ENCODE peak calls at places on chromosomes 1 and 21, in four cellular contexts. One of them, this sample, is unnamed.

GRCh38 chr1:76390451-76390850 is 315.9 kb downstream of the ST6GALNAC3 start:
- DNase-seq in mesothelial cell of epicardium: no peak
- DNase-seq in GM13976: no peak
- DNase-seq in activated naive CD8-positive, alpha-beta T cell treated with anti-CD3 and anti-CD28 coated beads for 36 hours: no peak
- DNase-seq in this sample: no peak

GRCh38 chr1:186099362-186100064 is 275.5 kb downstream of the TPR start:
- DNase-seq in mesothelial cell of epicardium: no peak
- DNase-seq in GM13976: no peak
- DNase-seq in activated naive CD8-positive, alpha-beta T cell treated with anti-CD3 and anti-CD28 coated beads for 36 hours: no peak
- DNase-seq in this sample: no peak

GRCh38 chr21:45850181-45850580 is 131.4 kb upstream of the COL6A1 start:
- DNase-seq in mesothelial cell of epicardium: no peak
- DNase-seq in GM13976: no peak
- DNase-seq in activated naive CD8-positive, alpha-beta T cell treated with anti-CD3 and anti-CD28 coated beads for 36 hours: no peak
- DNase-seq in this sample: no peak

GRCh38 chr1:17372955-17373354 is 959 bp downstream of the PADI6 start:
- DNase-seq in mesothelial cell of epicardium: no peak
- DNase-seq in GM13976: no peak
- DNase-seq in activated naive CD8-positive, alpha-beta T cell treated with anti-CD3 and anti-CD28 coated beads for 36 hours: no peak
- DNase-seq in this sample: no peak

GRCh38 chr1:17137441-17137840 is 18.2 kb upstream of the PADI2 start:
- DNase-seq in mesothelial cell of epicardium: no peak
- DNase-seq in GM13976: no peak
- DNase-seq in activated naive CD8-positive, alpha-beta T cell treated with anti-CD3 and anti-CD28 coated beads for 36 hours: no peak
- DNase-seq in this sample: no peak

GRCh38 chr1:161140755-161141400 is 8.4 kb upstream of the DEDD start:
- DNase-seq in mesothelial cell of epicardium: no peak
- DNase-seq in GM13976: no peak
- DNase-seq in activated naive CD8-positive, alpha-beta T cell treated with anti-CD3 and anti-CD28 coated beads for 36 hours: no peak
- DNase-seq in this sample: no peak

GRCh38 chr1:180899262-180899661 is 13.4 kb upstream of the KIAA1614 start:
- DNase-seq in mesothelial cell of epicardium: no peak
- DNase-seq in GM13976: no peak
- DNase-seq in activated naive CD8-positive, alpha-beta T cell treated with anti-CD3 and anti-CD28 coated beads for 36 hours: no peak
- DNase-seq in this sample: no peak

GRCh38 chr1:212401838-212402582 is 12.7 kb downstream of the PACC1 start:
- DNase-seq in mesothelial cell of epicardium: no peak
- DNase-seq in GM13976: no peak
- DNase-seq in activated naive CD8-positive, alpha-beta T cell treated with anti-CD3 and anti-CD28 coated beads for 36 hours: no peak
- DNase-seq in this sample: no peak

GRCh38 chr1:235642021-235642942 is 7.3 kb downstream of the GNG4 start:
- DNase-seq in mesothelial cell of epicardium: no peak
- DNase-seq in GM13976: peak
- DNase-seq in activated naive CD8-positive, alpha-beta T cell treated with anti-CD3 and anti-CD28 coated beads for 36 hours: peak
- DNase-seq in this sample: peak